ENCODE peak calls at places on chromosomes 11 and 22, in nine cellular contexts. One of them, this sample, is unnamed.

GRCh38 chr11:121119444-121119843 is 18.4 kb downstream of the TECTA start:
- DNase-seq in brain microvascular endothelial cell: no peak
- DNase-seq in GM19239: no peak
- DNase-seq in mammary epithelial cell: no peak
- DNase-seq in CD8-positive, alpha-beta memory T cell: no peak
- DNase-seq in activated CD4-positive, CD25-positive, alpha-beta regulatory T cell: no peak
- DNase-seq in COR-L47: no peak
- DNase-seq in naive thymus-derived CD4-positive, alpha-beta T cell: no peak
- DNase-seq in ACHN: no peak
- DNase-seq in this sample: no peak

GRCh38 chr11:37952035-37952434 is 1354.0 kb upstream of the RAG2 start:
- DNase-seq in COR-L47: no peak
- DNase-seq in naive thymus-derived CD4-positive, alpha-beta T cell: no peak
- DNase-seq in brain microvascular endothelial cell: no peak
- DNase-seq in CD8-positive, alpha-beta memory T cell: no peak
- DNase-seq in GM19239: no peak
- DNase-seq in activated CD4-positive, CD25-positive, alpha-beta regulatory T cell: no peak
- DNase-seq in mammary epithelial cell: no peak
- DNase-seq in ACHN: no peak
- DNase-seq in this sample: no peak

GRCh38 chr11:578276-579035 is 2.2 kb downstream of the PHRF1 start:
- DNase-seq in naive thymus-derived CD4-positive, alpha-beta T cell: no peak
- DNase-seq in brain microvascular endothelial cell: no peak
- DNase-seq in mammary epithelial cell: peak
- DNase-seq in GM19239: no peak
- DNase-seq in CD8-positive, alpha-beta memory T cell: no peak
- DNase-seq in COR-L47: no peak
- DNase-seq in ACHN: peak
- DNase-seq in activated CD4-positive, CD25-positive, alpha-beta regulatory T cell: no peak
- DNase-seq in this sample: no peak

GRCh38 chr11:46363455-46363920 is 16.2 kb downstream of the DGKZ start:
- DNase-seq in COR-L47: peak
- DNase-seq in naive thymus-derived CD4-positive, alpha-beta T cell: no peak
- DNase-seq in ACHN: no peak
- DNase-seq in CD8-positive, alpha-beta memory T cell: no peak
- DNase-seq in brain microvascular endothelial cell: peak
- DNase-seq in mammary epithelial cell: peak
- DNase-seq in GM19239: no peak
- DNase-seq in activated CD4-positive, CD25-positive, alpha-beta regulatory T cell: no peak
- DNase-seq in this sample: peak

GRCh38 chr11:69801513-69802335 is 17.5 kb downstream of the FGF3 start:
- DNase-seq in COR-L47: peak
- DNase-seq in CD8-positive, alpha-beta memory T cell: no peak
- DNase-seq in activated CD4-positive, CD25-positive, alpha-beta regulatory T cell: no peak
- DNase-seq in GM19239: no peak
- DNase-seq in ACHN: peak
- DNase-seq in mammary epithelial cell: no peak
- DNase-seq in brain microvascular endothelial cell: no peak
- DNase-seq in naive thymus-derived CD4-positive, alpha-beta T cell: no peak
- DNase-seq in this sample: no peak

GRCh38 chr11:128453444-128454336 is 133.7 kb downstream of the ETS1 start:
- DNase-seq in CD8-positive, alpha-beta memory T cell: no peak
- DNase-seq in mammary epithelial cell: peak
- DNase-seq in GM19239: no peak
- DNase-seq in activated CD4-positive, CD25-positive, alpha-beta regulatory T cell: no peak
- DNase-seq in COR-L47: no peak
- DNase-seq in brain microvascular endothelial cell: peak
- DNase-seq in ACHN: peak
- DNase-seq in naive thymus-derived CD4-positive, alpha-beta T cell: no peak
- DNase-seq in this sample: peak

GRCh38 chr11:131809203-131809948 is 439.0 kb downstream of the NTM start:
- DNase-seq in CD8-positive, alpha-beta memory T cell: no peak
- DNase-seq in GM19239: no peak
- DNase-seq in COR-L47: no peak
- DNase-seq in activated CD4-positive, CD25-positive, alpha-beta regulatory T cell: no peak
- DNase-seq in ACHN: no peak
- DNase-seq in mammary epithelial cell: peak
- DNase-seq in brain microvascular endothelial cell: no peak
- DNase-seq in naive thymus-derived CD4-positive, alpha-beta T cell: no peak
- DNase-seq in this sample: no peak

GRCh38 chr11:116073854-116074837 is 569.9 kb upstream of the CADM1 start:
- DNase-seq in activated CD4-positive, CD25-positive, alpha-beta regulatory T cell: no peak
- DNase-seq in naive thymus-derived CD4-positive, alpha-beta T cell: no peak
- DNase-seq in GM19239: no peak
- DNase-seq in brain microvascular endothelial cell: no peak
- DNase-seq in COR-L47: peak
- DNase-seq in CD8-positive, alpha-beta memory T cell: no peak
- DNase-seq in mammary epithelial cell: no peak
- DNase-seq in ACHN: no peak
- DNase-seq in this sample: peak

GRCh38 chr22:23504522-23504921 is 75.6 kb downstream of the IGLL1 start:
- DNase-seq in COR-L47: no peak
- DNase-seq in ACHN: no peak
- DNase-seq in mammary epithelial cell: no peak
- DNase-seq in brain microvascular endothelial cell: no peak
- DNase-seq in CD8-positive, alpha-beta memory T cell: no peak
- DNase-seq in GM19239: no peak
- DNase-seq in activated CD4-positive, CD25-positive, alpha-beta regulatory T cell: no peak
- DNase-seq in naive thymus-derived CD4-positive, alpha-beta T cell: no peak
- DNase-seq in this sample: no peak

GRCh38 chr11:50412832-50413231 is 380.2 kb downstream of the OR4C45 start:
- DNase-seq in CD8-positive, alpha-beta memory T cell: peak
- DNase-seq in activated CD4-positive, CD25-positive, alpha-beta regulatory T cell: no peak
- DNase-seq in naive thymus-derived CD4-positive, alpha-beta T cell: no peak
- DNase-seq in ACHN: no peak
- DNase-seq in mammary epithelial cell: no peak
- DNase-seq in brain microvascular endothelial cell: no peak
- DNase-seq in COR-L47: no peak
- DNase-seq in GM19239: no peak
- DNase-seq in this sample: no peak

GRCh38 chr11:46235777-46236688 is 41.4 kb upstream of the CREB3L1 start:
- DNase-seq in brain microvascular endothelial cell: no peak
- DNase-seq in GM19239: no peak
- DNase-seq in COR-L47: no peak
- DNase-seq in mammary epithelial cell: no peak
- DNase-seq in naive thymus-derived CD4-positive, alpha-beta T cell: no peak
- DNase-seq in activated CD4-positive, CD25-positive, alpha-beta regulatory T cell: no peak
- DNase-seq in CD8-positive, alpha-beta memory T cell: no peak
- DNase-seq in ACHN: no peak
- DNase-seq in this sample: no peak